ENCODE peak calls at places on chromosomes 1 and 21, in five cellular contexts. I is EL, G is heart left ventricle, R is NCI-H526, C is GM13977. N is an unnamed sample.

GRCh38 chr21:45542242-45542666 is at the start of gene SLC19A1:
- DNase-seq in I (peak), G (peak), R (peak), C (peak), N (peak)

GRCh38 chr1:180521474-180522203 is 19.3 kb upstream of the ACBD6 start:
- DNase-seq in I (no peak), G (no peak), R (no peak), C (no peak), N (no peak)

GRCh38 chr1:29630756-29631155 is 394.4 kb downstream of the PTPRU start:
- DNase-seq in I (no peak), G (no peak), R (no peak), C (no peak), N (no peak)

GRCh38 chr1:205561501-205562203 is 57.2 kb downstream of the CDK18 start:
- DNase-seq in I (no peak), G (no peak), R (no peak), C (no peak), N (no peak)

GRCh38 chr1:81876901-81877750 is 76.4 kb downstream of the ADGRL2 start:
- DNase-seq in I (peak), G (no peak), R (no peak), C (no peak), N (no peak)

GRCh38 chr1:115476616-115477015 is 138.6 kb upstream of the NGF start:
- DNase-seq in I (peak), G (no peak), R (no peak), C (no peak), N (no peak)

GRCh38 chr1:157363660-157364140 is 188.6 kb downstream of the FCRL5 start:
- DNase-seq in I (peak), G (no peak), R (peak), C (peak), N (no peak)

GRCh38 chr1:230081751-230082150 is 14.7 kb downstream of the GALNT2 start:
- DNase-seq in I (no peak), G (no peak), R (no peak), C (no peak), N (no peak)

GRCh38 chr21:30718239-30718909 is at the start of gene KRTAP21-3:
- DNase-seq in I (no peak), G (no peak), R (no peak), C (no peak), N (no peak)

GRCh38 chr1:11769274-11769673 is 7.3 kb downstream of the C1orf167 start:
- DNase-seq in I (no peak), G (no peak), R (no peak), C (no peak), N (no peak)

GRCh38 chr21:39673163-39673562 is 60.4 kb downstream of the B3GALT5 start:
- DNase-seq in I (no peak), G (no peak), R (no peak), C (no peak), N (no peak)

GRCh38 chr1:198775606-198776005 is 136.8 kb downstream of the PTPRC start:
- DNase-seq in I (no peak), G (no peak), R (no peak), C (no peak), N (no peak)

GRCh38 chr1:94230920-94231319 is 6.5 kb downstream of the ARHGAP29 start:
- DNase-seq in I (no peak), G (no peak), R (no peak), C (no peak), N (no peak)

GRCh38 chr1:16093611-16094010 is 20.2 kb upstream of the FAM131C start:
- DNase-seq in I (no peak), G (no peak), R (no peak), C (no peak), N (no peak)

N was measured in right lobe of liver.